ENCODE peak calls at places on chromosomes 5 and 9, in nine cellular contexts. C is cardiac fibroblast, Y is A549, G is thoracic aorta, B is Caco-2, N is uterus, S is tibial nerve, O is neural progenitor cell, V is endothelial cell. M is an unnamed sample.

GRCh38 chr5:85148701-85149100 is 764.0 kb upstream of the EDIL3 start:
- DNase-seq in S (no peak), O (no peak), N (no peak), Y (no peak), G (no peak), B (no peak), V (no peak), C (no peak), M (no peak)

GRCh38 chr9:101594796-101595195 is at the start of gene PPP3R2:
- DNase-seq in N (no peak), V (no peak), C (no peak), O (no peak), B (no peak), G (no peak), S (no peak), Y (no peak), M (no peak)

GRCh38 chr5:92769986-92770385 is 811.0 kb downstream of the NR2F1-AS1 start:
- DNase-seq in G (no peak), Y (no peak), B (no peak), O (no peak), N (no peak), S (no peak), C (peak; percentile 80), V (no peak), M (no peak)

GRCh38 chr5:167777746-167778145 is 513.7 kb upstream of the WWC1 start:
- DNase-seq in C (no peak), Y (no peak), O (no peak), V (no peak), S (no peak), G (no peak), B (no peak), N (no peak), M (peak; percentile 35)

GRCh38 chr5:3542158-3542557 is 53.5 kb upstream of the IRX1 start:
- DNase-seq in Y (no peak), O (no peak), G (no peak), V (no peak), B (no peak), S (no peak), C (no peak), N (no peak), M (peak; percentile 73)

GRCh38 chr5:177319913-177320588 is 8.4 kb upstream of the MXD3 start:
- DNase-seq in C (no peak), B (no peak), G (no peak), O (no peak), N (no peak), V (no peak), S (no peak), Y (no peak), M (no peak)

GRCh38 chr5:139820606-139821005 is 25.0 kb downstream of the PSD2 start:
- DNase-seq in O (no peak), Y (no peak), G (no peak), N (no peak), S (no peak), V (no peak), C (no peak), B (peak; percentile 3), M (no peak)

GRCh38 chr5:102764381-102765005 is 9.4 kb downstream of the PAM start:
- DNase-seq in O (no peak), S (no peak), N (no peak), C (no peak), G (no peak), B (no peak), Y (no peak), V (no peak), M (no peak)

GRCh38 chr5:172003750-172004149 is 2.7 kb downstream of the FBXW11 start:
- DNase-seq in V (no peak), G (no peak), S (no peak), N (no peak), O (no peak), B (no peak), Y (no peak), C (no peak), M (no peak)

GRCh38 chr9:6247266-6247665 is 31.7 kb downstream of the IL33 start:
- DNase-seq in G (no peak), N (no peak), B (no peak), S (no peak), C (peak; percentile 51), Y (no peak), V (no peak), O (no peak), M (no peak)

GRCh38 chr5:1665803-1666202 is 133.8 kb downstream of the MRPL36 start:
- DNase-seq in Y (no peak), V (no peak), G (no peak), N (no peak), O (no peak), S (no peak), B (no peak), C (no peak), M (no peak)

GRCh38 chr9:68552700-68553099 is 12.0 kb upstream of the TMEM252 start:
- DNase-seq in S (no peak), Y (no peak), B (no peak), N (no peak), G (no peak), O (no peak), C (peak; percentile 79), V (no peak), M (peak; percentile 18)

GRCh38 chr9:12426198-12426864 is 266.9 kb upstream of the TYRP1 start:
- DNase-seq in O (peak; percentile 38), B (no peak), Y (no peak), N (no peak), C (peak; percentile 3), V (no peak), G (no peak), S (no peak), M (peak; percentile 38)

GRCh38 chr9:89791754-89792153 is 186.9 kb downstream of the GADD45G start:
- DNase-seq in Y (no peak), N (no peak), V (no peak), G (no peak), S (no peak), C (no peak), B (no peak), O (no peak), M (no peak)

GRCh38 chr5:16784088-16784487 is 152.0 kb downstream of the MYO10 start:
- DNase-seq in O (no peak), S (no peak), C (peak; percentile 53), V (no peak), Y (no peak), G (no peak), N (no peak), B (no peak), M (no peak)

GRCh38 chr5:102893942-102894341 is 138.8 kb downstream of the PAM start:
- DNase-seq in N (no peak), V (no peak), C (no peak), S (no peak), Y (no peak), O (no peak), B (no peak), G (no peak), M (no peak)

GRCh38 chr9:131735238-131736181 is 4.4 kb downstream of the RAPGEF1 start:
- DNase-seq in Y (peak; percentile 75), B (peak; percentile 91), C (peak; percentile 53), V (no peak), G (no peak), O (no peak), N (no peak), S (no peak), M (no peak)

GRCh38 chr5:95734916-95735315 is 3.8 kb downstream of the RHOBTB3 start:
- DNase-seq in C (no peak), O (no peak), N (no peak), B (no peak), V (no peak), Y (no peak), G (no peak), S (no peak), M (no peak)

GRCh38 chr5:136064510-136064909 is 35.7 kb downstream of the TGFBI start:
- DNase-seq in S (no peak), C (peak; percentile 39), N (no peak), Y (no peak), G (no peak), O (peak; percentile 9), V (no peak), B (peak; percentile 67), M (no peak)
- TF ChIP-seq CTCF in S (no peak), C (peak; percentile 25), N (no peak), Y (no peak), G (no peak), O (peak; percentile 22), V (no peak), B (peak; percentile 40), M (peak; percentile 16)

GRCh38 chr9:36985769-36986547 is 48.1 kb downstream of the PAX5 start:
- DNase-seq in S (no peak), B (no peak), G (no peak), Y (no peak), V (peak; percentile 37), O (peak; percentile 85), C (no peak), N (no peak), M (no peak)

GRCh38 chr9:36985061-36985768 is 48.9 kb downstream of the PAX5 start:
- DNase-seq in S (no peak), C (no peak), G (no peak), O (no peak), N (no peak), B (no peak), Y (no peak), V (no peak), M (no peak)

GRCh38 chr9:36976371-36977030 is 57.6 kb downstream of the PAX5 start:
- DNase-seq in V (no peak), S (no peak), Y (peak; percentile 39), C (no peak), N (no peak), G (no peak), O (no peak), B (no peak), M (peak; percentile 92)

GRCh38 chr9:36974731-36975130 is 59.3 kb downstream of the PAX5 start:
- DNase-seq in C (no peak), N (no peak), V (no peak), S (no peak), O (no peak), Y (no peak), B (no peak), G (no peak), M (peak; percentile 27)

GRCh38 chr9:36980148-36980974 is 53.7 kb downstream of the PAX5 start:
- DNase-seq in B (peak; percentile 46), Y (peak; percentile 35), N (no peak), S (no peak), V (no peak), G (no peak), O (peak; percentile 88), C (no peak), M (peak; percentile 29)
- TF ChIP-seq CTCF in B (no peak), Y (peak; percentile 9), N (no peak), S (no peak), V (no peak), G (no peak), O (peak; percentile 62), C (no peak), M (no peak)

GRCh38 chr9:134688661-134689319 is 47.2 kb downstream of the COL5A1 start:
- DNase-seq in V (no peak), C (no peak), O (no peak), N (no peak), S (no peak), B (no peak), G (no peak), Y (no peak), M (no peak)
- TF ChIP-seq CTCF in V (no peak), C (no peak), O (no peak), N (no peak), S (no peak), B (no peak), G (no peak), Y (no peak), M (no peak)

DNA sequence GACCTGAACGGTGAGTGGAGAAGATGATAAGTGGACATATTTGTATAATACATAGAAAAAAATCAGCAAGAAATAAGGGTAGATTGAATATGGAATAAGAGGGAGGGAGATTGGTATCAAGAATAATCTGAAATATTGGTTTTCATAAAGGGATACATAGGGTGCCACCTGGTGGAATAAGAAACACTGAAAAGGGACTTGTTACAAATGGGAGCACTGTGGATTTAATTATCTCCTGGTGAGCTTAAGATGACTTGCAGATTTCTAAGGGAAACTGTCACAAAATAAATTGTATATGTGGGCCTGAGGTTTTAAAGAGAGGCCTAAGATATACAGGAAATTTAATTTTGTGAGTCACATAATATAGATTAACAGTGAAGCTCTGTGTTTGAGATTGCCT is 1403.5 kb upstream of the CDH18 start:
- DNase-seq in N (no peak), V (no peak), S (no peak), C (peak; percentile 28), O (no peak), G (no peak), B (no peak), Y (no peak), M (peak; percentile 49)
- TF ChIP-seq CTCF in N (no peak), V (no peak), S (no peak), C (no peak), O (peak; percentile 16), G (no peak), B (no peak), Y (no peak), M (peak; percentile 15)